ENCODE peak calls at places on chromosomes 6 and 20, in eight cellular contexts. Y, S, R, V, T, Q, I and F are unnamed samples.

GRCh38 chr6:54718541-54719023 is 128.0 kb upstream of the FAM83B start:
- DNase-seq in Y (no peak), S (no peak), R (no peak), V (no peak), T (peak; percentile 18), Q (no peak), I (no peak), F (no peak)

GRCh38 chr6:145289573-145289972 is 445.7 kb downstream of the EPM2A start:
- DNase-seq in Y (no peak), S (no peak), R (no peak), V (no peak), T (no peak), Q (no peak), I (no peak), F (no peak)

GRCh38 chr6:105985816-105986632 is 100.1 kb upstream of the PRDM1 start:
- DNase-seq in Y (no peak), S (no peak), R (no peak), V (no peak), T (peak; percentile 59), Q (no peak), I (peak; percentile 42), F (peak; percentile 50)

GRCh38 chr6:168033791-168034190 is 36.3 kb downstream of the KIF25 start:
- DNase-seq in Y (no peak), S (no peak), R (peak; percentile 68), V (no peak), T (no peak), Q (no peak), I (no peak), F (no peak)

GRCh38 chr6:165895421-165896165 is 232.6 kb upstream of the PDE10A start:
- DNase-seq in Y (no peak), S (no peak), R (no peak), V (no peak), T (no peak), Q (no peak), I (no peak), F (no peak)

GRCh38 chr6:24910850-24911712 is 24.7 kb downstream of the RIPOR2 start:
- DNase-seq in Y (peak; percentile 48), S (peak; percentile 38), R (peak; percentile 88), V (peak; percentile 85), T (peak; percentile 91), Q (no peak), I (peak; percentile 67), F (peak; percentile 83)

GRCh38 chr6:54427396-54427910 is 119.2 kb downstream of the TINAG start:
- DNase-seq in Y (no peak), S (no peak), R (no peak), V (no peak), T (no peak), Q (no peak), I (no peak), F (no peak)

GRCh38 chr6:128487746-128488145 is 32.7 kb downstream of the PTPRK start:
- DNase-seq in Y (no peak), S (no peak), R (no peak), V (no peak), T (no peak), Q (no peak), I (no peak), F (no peak)

GRCh38 chr6:51535327-51535726 is 552.1 kb downstream of the PKHD1 start:
- DNase-seq in Y (no peak), S (no peak), R (no peak), V (no peak), T (no peak), Q (no peak), I (no peak), F (no peak)

GRCh38 chr20:24584538-24585356 is 115.3 kb downstream of the SYNDIG1 start:
- DNase-seq in Y (no peak), S (no peak), R (peak; percentile 79), V (no peak), T (no peak), Q (no peak), I (no peak), F (no peak)

GRCh38 chr6:159606786-159607185 is 86.3 kb downstream of the SOD2 start:
- DNase-seq in Y (no peak), S (no peak), R (no peak), V (no peak), T (no peak), Q (no peak), I (no peak), F (no peak)

GRCh38 chr20:59002874-59003399 is 4.1 kb downstream of the CTSZ start:
- DNase-seq in Y (no peak), S (no peak), R (no peak), V (no peak), T (no peak), Q (no peak), I (no peak), F (no peak)

GRCh38 chr6:135537782-135538301 is 40.3 kb upstream of the AHI1 start:
- DNase-seq in Y (no peak), S (no peak), R (no peak), V (no peak), T (no peak), Q (no peak), I (no peak), F (no peak)

GRCh38 chr20:41613321-41613720 is 4.9 kb downstream of the CHD6 start:
- DNase-seq in Y (no peak), S (no peak), R (no peak), V (no peak), T (no peak), Q (no peak), I (no peak), F (no peak)

GRCh38 chr6:132733814-132734213 is 20.0 kb upstream of the VNN1 start:
- DNase-seq in Y (no peak), S (no peak), R (no peak), V (no peak), T (no peak), Q (no peak), I (no peak), F (no peak)

GRCh38 chr20:20199338-20200160 is 147.2 kb downstream of the CFAP61 start:
- DNase-seq in Y (no peak), S (no peak), R (no peak), V (no peak), T (peak; percentile 38), Q (no peak), I (no peak), F (no peak)

GRCh38 chr6:66663127-66663526 is 956.1 kb upstream of the EYS start:
- DNase-seq in Y (no peak), S (no peak), R (no peak), V (no peak), T (peak; percentile 55), Q (no peak), I (no peak), F (no peak)

GRCh38 chr6:109139109-109139508 is 43.8 kb downstream of the CEP57L1 start:
- DNase-seq in Y (no peak), S (no peak), R (no peak), V (no peak), T (no peak), Q (no peak), I (no peak), F (no peak)

GRCh38 chr6:35804996-35805736 is at the start of gene LHFPL5:
- DNase-seq in Y (peak; percentile 89), S (peak; percentile 78), R (no peak), V (peak; percentile 91), T (peak; percentile 92), Q (no peak), I (peak; percentile 87), F (peak; percentile 93)

GRCh38 chr6:107730106-107730505 is 94.0 kb downstream of the SCML4 start:
- DNase-seq in Y (no peak), S (no peak), R (peak; percentile 81), V (peak; percentile 40), T (peak; percentile 25), Q (no peak), I (no peak), F (no peak)

GRCh38 chr6:48628316-48628715 is 517.3 kb upstream of the PTCHD4 start:
- DNase-seq in Y (no peak), S (no peak), R (no peak), V (no peak), T (no peak), Q (no peak), I (no peak), F (no peak)

GRCh38 chr6:48630511-48630910 is 519.5 kb upstream of the PTCHD4 start:
- DNase-seq in Y (no peak), S (no peak), R (no peak), V (no peak), T (no peak), Q (no peak), I (no peak), F (no peak)

GRCh38 chr6:48624631-48625030 is 513.6 kb upstream of the PTCHD4 start:
- DNase-seq in Y (no peak), S (no peak), R (no peak), V (no peak), T (no peak), Q (no peak), I (no peak), F (no peak)

DNA sequence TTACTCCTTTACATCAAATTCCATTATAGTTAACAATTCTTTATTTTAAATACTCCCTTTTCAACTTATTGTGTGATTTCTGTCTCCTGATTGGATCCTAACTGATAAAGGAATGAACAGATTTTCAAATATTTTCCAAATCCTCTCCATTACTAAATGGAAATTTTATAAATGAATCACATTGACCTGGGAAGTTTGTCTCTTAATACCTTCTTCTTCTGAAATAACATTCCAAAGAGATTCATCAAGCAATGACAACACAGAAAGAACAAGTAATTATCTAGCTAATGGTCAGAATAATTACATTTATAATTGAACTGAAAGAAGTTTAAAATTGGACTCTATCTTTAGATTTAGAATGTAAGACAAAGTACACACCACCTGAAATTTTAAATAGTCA is 515.4 kb upstream of the PTCHD4 start:
- DNase-seq in Y (no peak), S (no peak), R (no peak), V (no peak), T (no peak), Q (no peak), I (no peak), F (no peak)
- TF ChIP-seq CTCF in Y (no peak), S (no peak), R (no peak), V (no peak), T (no peak), Q (no peak), I (no peak), F (no peak)

GRCh38 chr6:33583591-33584155 is 3.6 kb upstream of the BAK1 start:
- DNase-seq in Y (no peak), S (no peak), R (no peak), V (peak; percentile 90), T (peak; percentile 46), Q (no peak), I (no peak), F (peak; percentile 47)
- TF ChIP-seq CTCF in Y (no peak), S (peak; percentile 36), R (no peak), V (peak; percentile 72), T (peak; percentile 47), Q (no peak), I (peak; percentile 50), F (peak; percentile 31)

DNA sequence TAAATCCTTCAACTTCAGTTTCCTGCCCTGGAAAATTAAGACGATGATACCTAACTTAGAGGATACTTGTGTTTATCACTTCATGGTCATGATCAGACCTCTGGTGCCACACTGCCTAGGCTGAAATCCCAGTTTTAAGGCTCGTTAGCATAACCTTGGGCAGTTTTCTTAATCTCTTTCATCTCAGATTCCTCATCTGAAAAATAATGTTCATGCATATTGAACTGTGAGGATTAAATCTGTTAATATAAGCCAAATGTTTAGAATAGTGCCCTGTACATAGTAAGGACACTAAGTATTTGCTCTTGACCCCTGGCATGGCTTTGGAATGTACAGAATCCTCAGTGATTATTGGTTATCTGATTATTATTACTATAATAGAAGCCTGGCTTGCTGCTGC is 79.7 kb downstream of the OGFRL1 start:
- DNase-seq in Y (no peak), S (no peak), R (no peak), V (no peak), T (no peak), Q (no peak), I (no peak), F (no peak)
- TF ChIP-seq CTCF in Y (no peak), S (no peak), R (no peak), V (no peak), T (no peak), Q (no peak), I (no peak), F (no peak)

GRCh38 chr6:5325173-5325572 is 63.9 kb downstream of the FARS2 start:
- DNase-seq in Y (no peak), S (no peak), R (no peak), V (no peak), T (no peak), Q (no peak), I (no peak), F (no peak)
- TF ChIP-seq CTCF in Y (no peak), S (no peak), R (no peak), V (no peak), T (no peak), Q (no peak), I (no peak), F (no peak)